ENCODE peak calls at places on chromosome 3, in four cellular contexts. Y, M, K and X are unnamed samples.

GRCh38 chr3:177977381-177978158 is 558.7 kb upstream of the KCNMB2 start:
- DNase-seq in Y (no peak), M (no peak), K (no peak), X (no peak)

GRCh38 chr3:32882603-32883025 is 64.8 kb downstream of the TRIM71 start:
- DNase-seq in Y (no peak), M (no peak), K (no peak), X (no peak)

GRCh38 chr3:150751781-150752263 is 11.1 kb downstream of the SIAH2 start:
- DNase-seq in Y (no peak), M (no peak), K (peak; percentile 39), X (peak; percentile 36)

GRCh38 chr3:185280572-185281365 is 26.9 kb upstream of the EHHADH start:
- DNase-seq in Y (no peak), M (no peak), K (no peak), X (peak; percentile 62)

GRCh38 chr3:23809294-23809693 is 3.5 kb downstream of the UBE2E1 start:
- DNase-seq in Y (no peak), M (no peak), K (no peak), X (peak; percentile 46)

GRCh38 chr3:89713196-89713595 is 605.8 kb downstream of the EPHA3 start:
- DNase-seq in Y (no peak), M (no peak), K (no peak), X (no peak)

GRCh38 chr3:14680716-14681115 is 5.8 kb downstream of the C3orf20 start:
- DNase-seq in Y (no peak), M (no peak), K (no peak), X (no peak)

GRCh38 chr3:126607214-126607908 is 47.6 kb downstream of the TXNRD3 start:
- DNase-seq in Y (no peak), M (no peak), K (no peak), X (peak; percentile 69)

GRCh38 chr3:192817053-192817452 is 89.7 kb upstream of the FGF12 start:
- DNase-seq in Y (no peak), M (no peak), K (no peak), X (no peak)

GRCh38 chr3:83230841-83231240 is 1469.4 kb upstream of the GBE1 start:
- DNase-seq in Y (no peak), M (no peak), K (no peak), X (no peak)

GRCh38 chr3:17399586-17399985 is 342.8 kb downstream of the TBC1D5 start:
- DNase-seq in Y (no peak), M (no peak), K (no peak), X (no peak)

GRCh38 chr3:139252719-139253118 is 91.1 kb upstream of the MRPS22 start:
- DNase-seq in Y (no peak), M (no peak), K (no peak), X (no peak)

GRCh38 chr3:59644479-59645075 is 594.8 kb upstream of the CFAP20DC start:
- DNase-seq in Y (no peak), M (no peak), K (no peak), X (no peak)

GRCh38 chr3:152998554-152998953 is 163.5 kb upstream of the RAP2B start:
- DNase-seq in Y (no peak), M (no peak), K (no peak), X (no peak)

GRCh38 chr3:61928020-61928419 is 366.6 kb downstream of the PTPRG start:
- DNase-seq in Y (no peak), M (no peak), K (no peak), X (no peak)

GRCh38 chr3:114121996-114122709 is 56.7 kb downstream of the DRD3 start:
- DNase-seq in Y (no peak), M (no peak), K (no peak), X (no peak)

GRCh38 chr3:108124337-108125150 is 33.7 kb upstream of the CD47 start:
- DNase-seq in Y (no peak), M (no peak), K (no peak), X (peak; percentile 53)

GRCh38 chr3:56769125-56769709 is 32.5 kb downstream of the ARHGEF3 start:
- DNase-seq in Y (no peak), M (no peak), K (no peak), X (no peak)

GRCh38 chr3:184315871-184316661 is 1.7 kb downstream of the EIF4G1 start:
- DNase-seq in Y (no peak), M (no peak), K (no peak), X (no peak)

GRCh38 chr3:158909870-158910269 is 108.0 kb downstream of the MFSD1 start:
- DNase-seq in Y (no peak), M (no peak), K (no peak), X (no peak)

GRCh38 chr3:133093366-133093765 is 55.2 kb downstream of the TMEM108 start:
- DNase-seq in Y (no peak), M (no peak), K (no peak), X (no peak)

GRCh38 chr3:13883681-13884080 is 3.8 kb upstream of the WNT7A start:
- DNase-seq in Y (no peak), M (no peak), K (no peak), X (no peak)

GRCh38 chr3:170961616-170962400 is 53.4 kb upstream of the EIF5A2 start:
- DNase-seq in Y (no peak), M (no peak), K (no peak), X (peak; percentile 66)

GRCh38 chr3:149058199-149058598 is 28.1 kb downstream of the HLTF start:
- DNase-seq in Y (no peak), M (no peak), K (no peak), X (no peak)

GRCh38 chr3:169811606-169812123 is 1.0 kb upstream of the LRRIQ4 start:
- DNase-seq in Y (no peak), M (no peak), K (no peak), X (peak; percentile 65)

GRCh38 chr3:145188079-145188785 is 972.8 kb downstream of the PLOD2 start:
- DNase-seq in Y (no peak), M (no peak), K (no peak), X (no peak)

GRCh38 chr3:107387555-107387954 is 10.3 kb downstream of the CCDC54 start:
- DNase-seq in Y (no peak), M (no peak), K (no peak), X (no peak)

GRCh38 chr3:46085421-46086082 is 58.3 kb upstream of the XCR1 start:
- DNase-seq in Y (no peak), M (no peak), K (no peak), X (no peak)

GRCh38 chr3:144200004-144200403 is 228.4 kb downstream of the DIPK2A start:
- DNase-seq in Y (no peak), M (no peak), K (no peak), X (peak; percentile 11)

GRCh38 chr3:17110665-17111396 is 226.1 kb downstream of the PLCL2 start:
- DNase-seq in Y (no peak), M (no peak), K (no peak), X (no peak)

GRCh38 chr3:120438971-120439370 is 11.8 kb downstream of the FSTL1 start:
- DNase-seq in Y (peak; percentile 52), M (no peak), K (peak; percentile 22), X (no peak)

GRCh38 chr3:39541917-39542329 is 74.4 kb downstream of the MOBP start:
- DNase-seq in Y (no peak), M (no peak), K (no peak), X (no peak)

GRCh38 chr3:36907911-36908646 is 36.8 kb downstream of the TRANK1 start:
- DNase-seq in Y (no peak), M (peak; percentile 88), K (peak; percentile 47), X (peak; percentile 72)

GRCh38 chr3:5160926-5161858 is 26.3 kb upstream of the EDEM1 start:
- DNase-seq in Y (no peak), M (no peak), K (no peak), X (no peak)

GRCh38 chr3:14329116-14329830 is 73.1 kb upstream of the SLC6A6 start:
- DNase-seq in Y (no peak), M (peak; percentile 31), K (no peak), X (no peak)

GRCh38 chr3:134357261-134357913 is 16.9 kb downstream of the AMOTL2 start:
- DNase-seq in Y (no peak), M (peak; percentile 44), K (no peak), X (no peak)
- TF ChIP-seq POLR2A in Y (no peak), M (no peak), K (no peak), X (no peak)

GRCh38 chr3:48190911-48191310 is 2.7 kb upstream of the CDC25A start:
- DNase-seq in Y (no peak), M (no peak), K (no peak), X (no peak)

GRCh38 chr3:48189321-48189720 is 1.1 kb upstream of the CDC25A start:
- DNase-seq in Y (no peak), M (no peak), K (no peak), X (no peak)

GRCh38 chr3:48187579-48188265 is 495 bp downstream of the CDC25A start:
- DNase-seq in Y (no peak), M (peak; percentile 91), K (no peak), X (peak; percentile 56)

GRCh38 chr3:48186993-48187578 is 1.1 kb downstream of the CDC25A start:
- DNase-seq in Y (no peak), M (no peak), K (no peak), X (no peak)

GRCh38 chr3:48188266-48189201 is at the start of gene CDC25A:
- DNase-seq in Y (peak; percentile 94), M (peak; percentile 97), K (peak; percentile 97), X (peak; percentile 99)
- TF ChIP-seq POLR2A in Y (no peak), M (no peak), K (no peak), X (peak; percentile 90)

DNA sequence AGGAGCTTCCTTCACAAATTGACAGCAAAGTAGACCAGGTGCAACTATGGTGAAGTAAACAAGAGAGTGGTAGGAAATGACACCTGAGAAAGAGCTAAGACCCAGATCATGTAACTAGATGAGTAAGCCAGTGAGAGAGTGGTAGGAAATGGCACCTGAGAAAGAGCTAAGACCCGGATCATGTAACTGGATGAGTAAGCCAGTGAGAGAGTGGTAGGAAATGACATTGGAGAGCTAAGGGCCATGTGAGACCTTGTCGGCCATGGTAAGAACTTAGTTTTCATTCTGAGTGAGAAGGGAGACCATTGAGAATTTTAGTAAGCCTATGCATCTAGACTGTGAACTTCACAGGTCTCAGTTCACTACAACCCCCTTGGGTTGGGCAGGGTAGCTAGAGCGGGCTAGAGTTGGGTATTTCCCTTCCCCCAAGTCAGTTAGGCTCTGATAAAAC is 5.4 kb upstream of the SENP7 start:
- DNase-seq in Y (no peak), M (no peak), K (no peak), X (no peak)
- TF ChIP-seq POLR2A in Y (no peak), M (no peak), K (no peak), X (no peak)

GRCh38 chr3:71389911-71390573 is 193.5 kb downstream of the FOXP1 start:
- DNase-seq in Y (no peak), M (peak; percentile 78), K (peak; percentile 80), X (peak; percentile 2)
- TF ChIP-seq POLR2A in Y (no peak), M (no peak), K (no peak), X (no peak)